ENCODE peak calls at places on chromosomes 7 and 10, in eight cellular contexts. E is RWPE1; Z is colonic mucosa; V is lower lobe of right lung; T is CD4-positive, alpha-beta T cell; L is right atrium auricular region; I is upper lobe of left lung; O is lower leg skin. H is an unnamed sample.

GRCh38 chr7:75968561-75969001 is 25.8 kb downstream of the TMEM120A start:
- DNase-seq in E (no peak), Z (peak), V (no peak), T (no peak), L (no peak), I (no peak), O (no peak), H (no peak)

GRCh38 chr7:157168571-157168970 is 29.8 kb downstream of the UBE3C start:
- DNase-seq in E (no peak), Z (no peak), V (no peak), T (no peak), L (no peak), I (no peak), O (no peak), H (no peak)

GRCh38 chr7:90625051-90625450 is 28.9 kb downstream of the CDK14 start:
- DNase-seq in E (no peak), Z (no peak), V (no peak), T (no peak), L (no peak), I (no peak), O (no peak), H (no peak)

GRCh38 chr10:6162589-6163356 is 40.0 kb upstream of the PFKFB3 start:
- DNase-seq in E (no peak), Z (peak), V (no peak), T (no peak), L (no peak), I (no peak), O (no peak), H (no peak)

GRCh38 chr10:103668351-103669242 is 175.1 kb downstream of the NEURL1 start:
- DNase-seq in E (peak), Z (peak), V (peak), T (no peak), L (peak), I (peak), O (peak), H (no peak)

GRCh38 chr10:47418321-47418720 is 34.2 kb upstream of the ZNF488 start:
- DNase-seq in E (no peak), Z (no peak), V (no peak), T (no peak), L (no peak), I (no peak), O (no peak), H (no peak)

GRCh38 chr10:84340187-84340586 is 11.8 kb downstream of the CCSER2 start:
- DNase-seq in E (no peak), Z (no peak), V (no peak), T (no peak), L (no peak), I (no peak), O (no peak), H (no peak)

GRCh38 chr10:26714816-26715487 is 17.5 kb downstream of the PDSS1 start:
- DNase-seq in E (no peak), Z (peak), V (no peak), T (no peak), L (no peak), I (no peak), O (no peak), H (no peak)

DNA sequence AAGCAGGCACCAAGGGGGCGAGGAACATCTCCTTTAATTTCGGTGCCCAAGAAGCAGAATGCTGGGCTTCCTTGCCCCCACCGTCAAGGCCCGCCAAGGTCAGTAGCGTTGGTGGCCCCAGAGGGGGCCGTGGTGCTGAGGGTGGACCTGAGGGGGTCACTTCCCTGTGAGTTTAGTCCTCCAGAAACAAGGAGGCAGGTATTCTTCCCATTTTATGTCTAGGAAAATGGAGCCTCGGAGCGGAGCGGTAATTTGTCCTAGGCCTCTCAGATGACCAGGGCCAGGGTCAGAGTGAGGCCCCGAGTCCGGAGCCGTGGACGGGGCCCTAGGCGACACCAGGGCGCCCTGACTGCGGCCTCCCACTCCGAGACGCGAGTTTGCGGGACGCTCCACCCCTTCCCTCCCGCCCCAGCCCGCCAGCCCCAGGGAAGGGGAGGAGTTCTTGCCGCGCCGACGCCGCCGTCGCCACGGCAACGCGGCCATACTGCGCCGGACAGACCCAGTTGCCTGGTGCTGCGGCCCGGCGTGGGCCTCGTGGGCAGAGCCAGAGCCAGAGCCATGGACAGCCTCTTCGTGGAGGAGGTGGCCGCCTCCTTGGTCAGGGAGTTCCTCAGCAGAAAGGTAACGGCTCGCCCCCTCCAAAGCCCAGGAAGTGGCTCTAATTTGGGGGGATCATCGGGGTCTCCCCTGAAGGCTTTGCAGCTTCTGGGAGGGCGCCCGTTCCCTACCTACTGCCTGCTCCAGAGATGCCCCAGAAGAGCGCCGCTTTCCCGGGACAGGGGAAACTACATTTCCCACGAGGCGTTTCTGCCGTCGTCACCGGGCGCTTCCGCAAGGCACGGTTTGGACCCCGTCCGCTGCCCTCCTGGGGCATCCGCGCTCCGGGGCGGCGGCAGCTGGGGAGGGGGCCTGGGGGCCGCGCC is at the start of gene MINDY4:
- DNase-seq in E (peak), Z (peak), V (peak), T (peak), L (peak), I (peak), O (peak), H (peak)
- TF ChIP-seq CTCF in E (no peak), Z (no peak), V (peak), T (no peak), L (no peak), I (no peak), O (no peak), H (no peak)

GRCh38 chr10:111131168-111131799 is 54.5 kb downstream of the ADRA2A start:
- DNase-seq in E (no peak), Z (no peak), V (no peak), T (no peak), L (peak), I (no peak), O (no peak), H (no peak)
- TF ChIP-seq CTCF in E (no peak), Z (no peak), V (no peak), T (no peak), L (no peak), I (no peak), O (no peak), H (no peak)

DNA sequence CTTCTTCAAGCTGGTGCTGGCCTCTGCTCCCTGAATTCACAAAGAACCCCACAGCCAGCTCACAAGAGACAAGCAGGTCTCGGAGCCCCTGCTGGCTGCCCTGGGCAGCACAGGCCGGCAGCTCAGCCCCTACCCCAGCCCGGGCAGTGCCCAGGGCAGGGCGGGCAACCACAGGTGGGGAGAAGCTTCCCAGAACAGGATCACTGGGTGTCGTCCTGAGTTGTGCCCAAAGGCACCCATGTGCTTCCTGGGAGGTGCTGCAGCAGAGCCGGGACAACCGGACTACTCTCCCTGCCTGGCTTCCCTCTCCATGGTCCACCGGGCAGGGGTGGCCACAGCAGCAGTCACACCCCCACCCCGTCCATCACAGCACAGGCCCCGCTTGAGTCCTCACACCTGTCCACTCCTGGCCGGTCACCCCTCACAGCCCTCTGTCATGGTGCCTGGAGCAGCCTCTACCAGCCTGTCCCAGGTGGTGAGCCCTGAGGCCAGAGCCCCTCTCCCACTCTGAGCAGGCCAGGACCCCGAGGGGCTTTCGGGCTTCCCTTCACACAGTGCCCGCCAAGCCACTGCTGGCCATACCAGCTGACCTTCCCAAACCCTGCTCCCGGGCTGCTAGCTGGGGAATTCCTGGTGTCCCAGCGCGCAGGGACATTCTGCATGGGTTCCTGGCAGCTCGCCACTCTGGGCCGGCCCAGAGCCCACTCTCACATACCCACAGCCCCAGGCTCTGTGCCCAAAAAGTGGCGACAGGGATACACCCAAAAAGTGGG is 3.1 kb downstream of the RASGEF1A start:
- DNase-seq in E (no peak), Z (no peak), V (peak), T (no peak), L (no peak), I (peak), O (no peak), H (peak)
- TF ChIP-seq CTCF in E (no peak), Z (no peak), V (no peak), T (no peak), L (no peak), I (no peak), O (no peak), H (peak)

GRCh38 chr7:142874409-142874808 is 11.1 kb downstream of the TRPV6 start:
- DNase-seq in E (no peak), Z (no peak), V (no peak), T (no peak), L (no peak), I (no peak), O (no peak), H (no peak)

GRCh38 chr7:142872106-142872675 is 13.4 kb downstream of the TRPV6 start:
- DNase-seq in E (no peak), Z (no peak), V (no peak), T (no peak), L (peak), I (no peak), O (no peak), H (no peak)

GRCh38 chr7:142873871-142874270 is 11.7 kb downstream of the TRPV6 start:
- DNase-seq in E (no peak), Z (no peak), V (no peak), T (no peak), L (no peak), I (no peak), O (no peak), H (no peak)

GRCh38 chr7:142874837-142875236 is 10.7 kb downstream of the TRPV6 start:
- DNase-seq in E (no peak), Z (no peak), V (no peak), T (no peak), L (no peak), I (no peak), O (no peak), H (no peak)

DNA sequence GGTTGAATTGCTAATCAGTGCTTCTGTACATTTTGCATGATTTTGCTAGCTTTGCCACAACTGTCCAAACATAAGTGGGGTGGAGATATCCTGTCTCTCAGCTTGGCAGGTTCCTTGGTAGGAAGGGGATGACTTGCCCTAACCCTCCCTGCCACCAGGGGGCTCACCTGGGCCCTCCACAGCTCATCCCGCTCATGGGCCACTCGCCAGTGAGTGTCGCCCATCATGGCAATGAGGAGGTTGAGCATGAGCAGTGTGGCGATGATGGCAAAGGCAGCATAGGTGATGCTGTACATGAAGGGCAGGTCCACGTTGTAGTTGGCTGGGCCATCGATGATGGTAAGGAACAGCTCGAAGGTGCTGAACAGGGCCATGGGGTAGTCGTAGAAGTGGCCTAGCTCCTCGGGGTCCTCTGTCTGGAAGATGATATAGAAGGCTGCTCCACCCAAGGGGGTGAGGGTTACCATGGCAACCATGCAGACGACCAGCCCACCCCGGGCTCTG is 12.2 kb downstream of the TRPV6 start:
- DNase-seq in E (no peak), Z (no peak), V (no peak), T (no peak), L (no peak), I (no peak), O (no peak), H (no peak)
- TF ChIP-seq CTCF in E (peak), Z (no peak), V (peak), T (no peak), L (no peak), I (peak), O (no peak), H (peak)

GRCh38 chr7:158442260-158442659 is 145.4 kb downstream of the PTPRN2 start:
- DNase-seq in E (no peak), Z (no peak), V (no peak), T (no peak), L (no peak), I (no peak), O (no peak), H (no peak)
- TF ChIP-seq CTCF in E (no peak), Z (no peak), V (no peak), T (no peak), L (no peak), I (no peak), O (no peak), H (peak)

GRCh38 chr7:106369816-106370215 is 85.0 kb upstream of the NAMPT start:
- DNase-seq in E (no peak), Z (no peak), V (no peak), T (no peak), L (no peak), I (no peak), O (no peak), H (no peak)
- TF ChIP-seq CTCF in E (no peak), Z (no peak), V (no peak), T (no peak), L (no peak), I (no peak), O (no peak), H (no peak)

GRCh38 chr10:68684413-68684812 is 36.6 kb upstream of the CCAR1 start:
- DNase-seq in E (no peak), Z (no peak), V (no peak), T (no peak), L (no peak), I (no peak), O (no peak), H (no peak)
- TF ChIP-seq CTCF in E (no peak), Z (no peak), V (no peak), T (no peak), L (no peak), I (no peak), O (no peak), H (no peak)

GRCh38 chr7:116588225-116588624 is 63.4 kb downstream of the CAV1 start:
- DNase-seq in E (no peak), Z (no peak), V (no peak), T (no peak), L (no peak), I (no peak), O (no peak), H (no peak)
- TF ChIP-seq CTCF in E (no peak), Z (no peak), V (no peak), T (no peak), L (no peak), I (no peak), O (no peak), H (no peak)

DNA sequence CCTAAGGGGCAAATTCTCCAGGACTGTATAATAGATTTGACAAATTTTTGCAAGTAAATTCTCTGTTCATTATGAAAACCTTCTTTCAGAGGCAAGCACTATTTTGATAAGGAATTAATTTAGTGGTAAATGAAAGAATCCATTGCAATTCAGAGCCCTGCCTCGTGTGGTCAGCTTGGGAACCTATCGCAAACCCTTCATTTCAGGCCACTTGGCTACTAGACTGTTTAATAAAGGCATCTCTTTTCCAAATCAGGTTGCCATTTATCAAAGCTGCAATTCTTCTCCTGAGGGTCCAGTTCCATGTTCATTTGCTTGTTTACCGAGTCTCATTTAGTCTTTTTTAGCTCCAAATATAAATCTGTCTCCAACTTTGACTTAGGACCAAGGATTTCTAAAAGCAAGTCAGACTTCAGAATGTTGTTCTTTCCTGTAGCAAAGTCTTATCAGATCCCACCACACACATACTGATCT is 28.4 kb downstream of the PPP1R3C start:
- DNase-seq in E (no peak), Z (no peak), V (no peak), T (no peak), L (no peak), I (no peak), O (no peak), H (no peak)
- TF ChIP-seq CTCF in E (no peak), Z (no peak), V (no peak), T (no peak), L (no peak), I (no peak), O (no peak), H (peak)

GRCh38 chr7:133645870-133646492 is 393.1 kb downstream of the EXOC4 start:
- DNase-seq in E (no peak), Z (no peak), V (no peak), T (no peak), L (no peak), I (no peak), O (no peak), H (no peak)

GRCh38 chr7:133642907-133643306 is 390.0 kb downstream of the EXOC4 start:
- DNase-seq in E (peak), Z (no peak), V (no peak), T (no peak), L (no peak), I (no peak), O (no peak), H (no peak)

GRCh38 chr7:133646493-133647154 is 393.7 kb downstream of the EXOC4 start:
- DNase-seq in E (no peak), Z (no peak), V (no peak), T (no peak), L (no peak), I (no peak), O (no peak), H (no peak)

GRCh38 chr7:133638835-133639234 is 386.0 kb downstream of the EXOC4 start:
- DNase-seq in E (no peak), Z (no peak), V (no peak), T (no peak), L (no peak), I (no peak), O (no peak), H (no peak)

GRCh38 chr7:133641436-133641835 is 388.6 kb downstream of the EXOC4 start:
- DNase-seq in E (no peak), Z (no peak), V (no peak), T (no peak), L (no peak), I (no peak), O (no peak), H (no peak)
- TF ChIP-seq CTCF in E (no peak), Z (no peak), V (no peak), T (no peak), L (no peak), I (no peak), O (no peak), H (no peak)